ENCODE peak calls at places on chromosomes 4 and X, in five cellular contexts. Z is effector CD4-positive, alpha-beta T cell; J is endothelial cell; V is ACHN; S is CD4-positive, alpha-beta T cell. I is an unnamed sample.

GRCh38 chr4:140308366-140309123 is 64.9 kb upstream of the SCOC start:
- DNase-seq in J (no peak), V (no peak), Z (no peak), S (no peak), I (peak)

GRCh38 chr4:81698536-81698935 is 226.8 kb upstream of the RASGEF1B start:
- DNase-seq in Z (no peak), V (no peak), S (no peak), J (no peak), I (no peak)

GRCh38 chr4:151801547-151802516 is 41.0 kb upstream of the GATB start:
- DNase-seq in J (peak), S (peak), Z (peak), V (peak), I (peak)

GRCh38 chr4:109359040-109359646 is 56.7 kb upstream of the COL25A1 start:
- DNase-seq in Z (no peak), V (no peak), S (no peak), J (no peak), I (no peak)

GRCh38 chrX:44651347-44651746 is 108.7 kb upstream of the FUNDC1 start:
- DNase-seq in Z (no peak), J (peak), V (no peak), S (no peak), I (no peak)

GRCh38 chr4:56843421-56843899 is 22.0 kb upstream of the SPINK2 start:
- DNase-seq in S (no peak), Z (no peak), J (no peak), V (no peak), I (no peak)

GRCh38 chr4:8241895-8242696 is 27.5 kb upstream of the HTRA3 start:
- DNase-seq in S (peak), V (peak), J (peak), Z (peak), I (peak)

GRCh38 chr4:184383497-184384055 is 90.8 kb downstream of the IRF2 start:
- DNase-seq in Z (no peak), J (no peak), S (no peak), V (peak), I (peak)

GRCh38 chr4:25986807-25987206 is 72.8 kb downstream of the SMIM20 start:
- DNase-seq in Z (no peak), S (no peak), J (no peak), V (no peak), I (no peak)

GRCh38 chrX:119071381-119071780 is 1.4 kb upstream of the CT47C1 start:
- DNase-seq in V (no peak), J (no peak), Z (no peak), S (no peak), I (no peak)

GRCh38 chrX:133369065-133369464 is 46.2 kb downstream of the GPC4 start:
- DNase-seq in V (no peak), Z (no peak), J (no peak), S (no peak), I (no peak)

GRCh38 chrX:120366794-120367193 is 4.9 kb downstream of the ATP1B4 start:
- DNase-seq in J (no peak), S (no peak), V (no peak), Z (no peak), I (no peak)

GRCh38 chrX:15786930-15787329 is 3.4 kb upstream of the ZRSR2 start:
- DNase-seq in S (no peak), J (no peak), V (no peak), Z (no peak), I (no peak)

GRCh38 chr4:95596676-95597075 is 47.9 kb upstream of the UNC5C start:
- DNase-seq in Z (no peak), J (no peak), S (no peak), V (no peak), I (no peak)

GRCh38 chr4:123600426-123600825 is 203.8 kb downstream of the SPRY1 start:
- DNase-seq in J (no peak), S (no peak), V (no peak), Z (no peak), I (no peak)

GRCh38 chr4:183596056-183596757 is 62.8 kb downstream of the RWDD4 start:
- DNase-seq in V (no peak), Z (no peak), J (no peak), S (no peak), I (no peak)

GRCh38 chr4:15150636-15151432 is 148.6 kb downstream of the CPEB2 start:
- DNase-seq in J (no peak), Z (no peak), S (no peak), V (no peak), I (no peak)

GRCh38 chr4:165131247-165131832 is 18.7 kb upstream of the TMEM192 start:
- DNase-seq in Z (peak), J (peak), S (peak), V (peak), I (peak)

GRCh38 chr4:154503598-154503997 is 12.0 kb upstream of the DCHS2 start:
- DNase-seq in S (no peak), J (no peak), V (peak), Z (no peak), I (no peak)

GRCh38 chr4:151644625-151645024 is 116.2 kb downstream of the GATB start:
- DNase-seq in Z (no peak), S (no peak), V (peak), J (peak), I (no peak)

GRCh38 chrX:154136627-154137161 is 7.3 kb upstream of the OPN1LW start:
- DNase-seq in V (peak), S (peak), J (peak), Z (peak), I (peak)

GRCh38 chr4:38743866-38744265 is 38.9 kb downstream of the TLR10 start:
- DNase-seq in J (no peak), S (no peak), V (no peak), Z (no peak), I (no peak)

GRCh38 chrX:146906166-146906565 is 91.6 kb upstream of the CXorf51A start:
- DNase-seq in J (no peak), S (no peak), V (no peak), Z (no peak), I (no peak)

GRCh38 chr4:87882321-87882720 is 49.6 kb downstream of the MEPE start:
- DNase-seq in Z (no peak), S (no peak), J (no peak), V (no peak), I (no peak)

GRCh38 chr4:156803056-156803455 is 168.5 kb downstream of the PDGFC start:
- DNase-seq in Z (no peak), V (no peak), J (no peak), S (no peak), I (no peak)

GRCh38 chr4:82429728-82430192 is 502 bp downstream of the HNRNPDL start:
- DNase-seq in S (peak), Z (no peak), V (peak), J (no peak), I (no peak)

GRCh38 chrX:22429704-22430103 is 157.0 kb downstream of the CBLL2 start:
- DNase-seq in Z (no peak), J (no peak), V (no peak), S (no peak), I (no peak)

GRCh38 chr4:2799971-2800690 is 7.2 kb downstream of the SH3BP2 start:
- DNase-seq in S (no peak), Z (no peak), J (peak), V (no peak), I (no peak)

GRCh38 chrX:113305496-113305895 is 464.9 kb upstream of the AMOT start:
- DNase-seq in Z (no peak), V (peak), S (no peak), J (no peak), I (no peak)

GRCh38 chr4:4941741-4942140 is 77.5 kb downstream of the CYTL1 start:
- DNase-seq in J (no peak), S (no peak), Z (no peak), V (no peak), I (no peak)

GRCh38 chr4:161714022-161714751 is 449.6 kb downstream of the FSTL5 start:
- DNase-seq in S (no peak), Z (no peak), V (peak), J (no peak), I (no peak)

GRCh38 chrX:108097380-108097779 is 5.8 kb downstream of the ATG4A start:
- DNase-seq in S (no peak), V (no peak), Z (no peak), J (no peak), I (no peak)